ENCODE peak calls at places on chromosomes 6 and 20, in ten cellular contexts. Q is nephron progenitor cell, R is pancreas, K is body of pancreas, T is AG09309, P is fibroblast of lung, I is foreskin fibroblast, G is dorsolateral prefrontal cortex, E is tibial artery, X is esophagus squamous epithelium. V is an unnamed sample.
A peak's percentile ranks its signal among the peaks of the same experiment; 100 is the strongest.

GRCh38 chr6:130188207-130188899 is 34.4 kb downstream of the SAMD3 start:
- DNase-seq in Q (no peak), R (no peak), K (no peak), T (no peak), P (no peak), I (no peak), G (no peak), E (no peak), X (no peak), V (no peak)

GRCh38 chr6:169661357-169661756 is 40.5 kb downstream of the WDR27 start:
- DNase-seq in Q (no peak), R (no peak), K (no peak), T (no peak), P (no peak), I (no peak), G (no peak), E (no peak), X (no peak), V (no peak)

GRCh38 chr6:37558646-37559045 is 59.0 kb upstream of the CCDC167 start:
- DNase-seq in Q (no peak), R (no peak), K (no peak), T (no peak), P (no peak), I (no peak), G (no peak), E (no peak), X (no peak), V (no peak)

GRCh38 chr6:142697912-142698311 is 247.1 kb downstream of the HIVEP2 start:
- DNase-seq in Q (no peak), R (no peak), K (no peak), T (no peak), P (no peak), I (no peak), G (no peak), E (no peak), X (no peak), V (no peak)

GRCh38 chr6:88761237-88762031 is 202.0 kb downstream of the RNGTT start:
- DNase-seq in Q (no peak), R (no peak), K (no peak), T (no peak), P (no peak), I (no peak), G (no peak), E (no peak), X (no peak), V (no peak)

GRCh38 chr6:24646771-24647170 is 780 bp upstream of the KIAA0319 start:
- DNase-seq in Q (no peak), R (no peak), K (no peak), T (no peak), P (peak; percentile 71), I (no peak), G (no peak), E (no peak), X (no peak), V (no peak)

GRCh38 chr20:25046736-25047666 is 10.9 kb downstream of the ACSS1 start:
- DNase-seq in Q (no peak), R (peak; percentile 46), K (peak; percentile 5), T (no peak), P (no peak), I (no peak), G (peak; percentile 31), E (peak; percentile 61), X (no peak), V (no peak)

GRCh38 chr6:54920628-54921027 is 74.1 kb downstream of the FAM83B start:
- DNase-seq in Q (no peak), R (no peak), K (no peak), T (no peak), P (no peak), I (no peak), G (no peak), E (no peak), X (no peak), V (no peak)

GRCh38 chr6:158257781-158258180 is 54.5 kb upstream of the TULP4 start:
- DNase-seq in Q (no peak), R (no peak), K (no peak), T (no peak), P (no peak), I (no peak), G (no peak), E (no peak), X (no peak), V (no peak)

GRCh38 chr6:139536751-139537617 is 162.5 kb upstream of the CITED2 start:
- DNase-seq in Q (no peak), R (no peak), K (peak; percentile 60), T (no peak), P (no peak), I (no peak), G (no peak), E (no peak), X (no peak), V (no peak)

GRCh38 chr6:36793913-36794703 is 45.1 kb downstream of the CPNE5 start:
- DNase-seq in Q (peak; percentile 42), R (no peak), K (no peak), T (no peak), P (peak; percentile 12), I (no peak), G (peak; percentile 58), E (no peak), X (no peak), V (no peak)

GRCh38 chr6:132392792-132393191 is 8.5 kb downstream of the MOXD1 start:
- DNase-seq in Q (no peak), R (no peak), K (no peak), T (no peak), P (no peak), I (no peak), G (no peak), E (no peak), X (no peak), V (no peak)
- TF ChIP-seq CTCF in Q (no peak), R (no peak), K (peak; percentile 26), T (peak; percentile 15), P (peak; percentile 19), I (peak; percentile 6), G (no peak), E (no peak), X (peak; percentile 19), V (no peak)

GRCh38 chr6:81773887-81774286 is 21.4 kb upstream of the TENT5A start:
- DNase-seq in Q (no peak), R (no peak), K (no peak), T (no peak), P (no peak), I (no peak), G (no peak), E (no peak), X (no peak), V (no peak)
- TF ChIP-seq CTCF in Q (no peak), R (no peak), K (no peak), T (no peak), P (no peak), I (no peak), G (no peak), E (no peak), X (no peak), V (no peak)

GRCh38 chr6:72784071-72784470 is 162.2 kb downstream of the KCNQ5 start:
- DNase-seq in Q (no peak), R (no peak), K (no peak), T (no peak), P (peak; percentile 73), I (no peak), G (no peak), E (no peak), X (no peak), V (no peak)

GRCh38 chr6:72784581-72784980 is 162.7 kb downstream of the KCNQ5 start:
- DNase-seq in Q (no peak), R (no peak), K (no peak), T (no peak), P (peak; percentile 80), I (peak; percentile 65), G (no peak), E (no peak), X (no peak), V (no peak)

GRCh38 chr6:72789145-72789544 is 167.3 kb downstream of the KCNQ5 start:
- DNase-seq in Q (no peak), R (no peak), K (no peak), T (no peak), P (no peak), I (no peak), G (no peak), E (no peak), X (no peak), V (no peak)

GRCh38 chr6:72788188-72788587 is 166.3 kb downstream of the KCNQ5 start:
- DNase-seq in Q (no peak), R (no peak), K (no peak), T (no peak), P (peak; percentile 93), I (no peak), G (no peak), E (no peak), X (no peak), V (no peak)

GRCh38 chr6:72787521-72788031 is 165.7 kb downstream of the KCNQ5 start:
- DNase-seq in Q (no peak), R (no peak), K (no peak), T (peak; percentile 61), P (peak; percentile 91), I (peak; percentile 86), G (no peak), E (no peak), X (no peak), V (no peak)
- TF ChIP-seq CTCF in Q (no peak), R (no peak), K (no peak), T (no peak), P (no peak), I (no peak), G (no peak), E (no peak), X (no peak), V (no peak)

DNA sequence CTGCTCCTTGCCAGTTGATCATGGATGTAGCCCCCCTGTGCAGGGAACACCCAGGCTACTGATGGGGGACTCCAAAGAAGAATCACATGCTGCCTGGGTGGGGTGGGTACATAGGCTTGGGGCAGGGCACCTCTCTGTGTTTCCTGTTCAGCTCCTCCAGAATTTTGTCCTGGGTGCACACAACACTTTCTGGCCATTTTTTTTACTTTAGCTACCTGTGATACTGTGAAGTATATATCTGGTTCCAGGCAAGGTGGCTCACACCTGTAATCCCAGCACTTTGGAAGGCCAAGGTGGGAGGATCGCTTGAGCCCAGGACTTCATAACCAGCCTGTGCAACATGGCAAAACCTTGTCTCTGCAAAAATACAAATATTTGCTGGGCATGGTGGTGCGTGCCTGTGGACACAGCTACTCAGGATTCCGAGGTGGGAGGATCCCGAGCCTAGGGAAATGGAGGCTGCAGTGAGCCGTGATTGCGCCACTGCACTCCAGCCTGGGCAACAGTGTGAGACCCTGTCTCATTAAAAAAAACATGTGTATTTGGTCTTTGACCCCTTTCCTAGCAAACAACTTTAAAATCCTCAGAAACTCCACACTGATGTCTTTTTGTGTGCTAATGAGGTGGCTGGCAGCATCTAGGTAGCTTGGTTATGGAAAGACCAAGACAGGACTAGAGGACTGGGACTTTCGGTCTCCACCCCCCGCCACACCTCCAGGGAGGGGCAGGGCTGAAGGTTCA is 14.1 kb downstream of the SLC4A11 start:
- DNase-seq in Q (no peak), R (no peak), K (no peak), T (no peak), P (no peak), I (no peak), G (no peak), E (no peak), X (no peak), V (no peak)
- TF ChIP-seq CTCF in Q (no peak), R (no peak), K (no peak), T (no peak), P (no peak), I (no peak), G (no peak), E (no peak), X (no peak), V (no peak)

GRCh38 chr6:3455490-3456394 is 1.1 kb downstream of the SLC22A23 start:
- DNase-seq in Q (peak; percentile 63), R (peak; percentile 78), K (peak; percentile 49), T (no peak), P (no peak), I (no peak), G (peak; percentile 73), E (peak; percentile 73), X (no peak), V (peak; percentile 11)
- TF ChIP-seq CTCF in Q (no peak), R (no peak), K (no peak), T (no peak), P (no peak), I (no peak), G (no peak), E (no peak), X (no peak), V (no peak)

V was measured in neural crest cell.